ENCODE peak calls at places on chromosomes 6 and 20, in seven cellular contexts. One of them, this sample, is unnamed.

GRCh38 chr6:84860954-84861353 is 96.6 kb upstream of the TBX18 start:
- DNase-seq in upper lobe of left lung: no peak
- DNase-seq in prostate gland: no peak
- DNase-seq in GM20000: no peak
- DNase-seq in neural crest cell: no peak
- DNase-seq in uterus: no peak
- DNase-seq in AG10803: no peak
- DNase-seq in this sample: no peak

GRCh38 chr6:19860235-19860877 is 23.2 kb downstream of the ID4 start:
- DNase-seq in upper lobe of left lung: peak
- DNase-seq in prostate gland: peak
- DNase-seq in GM20000: no peak
- DNase-seq in neural crest cell: no peak
- DNase-seq in uterus: no peak
- DNase-seq in AG10803: no peak
- DNase-seq in this sample: no peak

GRCh38 chr6:4459032-4459431 is 317.2 kb upstream of the CDYL start:
- DNase-seq in upper lobe of left lung: no peak
- DNase-seq in prostate gland: no peak
- DNase-seq in GM20000: no peak
- DNase-seq in neural crest cell: no peak
- DNase-seq in uterus: no peak
- DNase-seq in AG10803: peak
- DNase-seq in this sample: no peak

GRCh38 chr6:84979541-84979940 is 215.1 kb upstream of the TBX18 start:
- DNase-seq in upper lobe of left lung: no peak
- DNase-seq in prostate gland: no peak
- DNase-seq in GM20000: no peak
- DNase-seq in neural crest cell: no peak
- DNase-seq in uterus: no peak
- DNase-seq in AG10803: peak
- DNase-seq in this sample: no peak

GRCh38 chr6:72940265-72940664 is 285.0 kb downstream of the KHDC1L start:
- DNase-seq in upper lobe of left lung: no peak
- DNase-seq in prostate gland: no peak
- DNase-seq in GM20000: no peak
- DNase-seq in neural crest cell: no peak
- DNase-seq in uterus: no peak
- DNase-seq in AG10803: no peak
- DNase-seq in this sample: no peak

GRCh38 chr6:158290659-158291058 is 21.6 kb upstream of the TULP4 start:
- DNase-seq in upper lobe of left lung: no peak
- DNase-seq in prostate gland: no peak
- DNase-seq in GM20000: peak
- DNase-seq in neural crest cell: no peak
- DNase-seq in uterus: no peak
- DNase-seq in AG10803: no peak
- DNase-seq in this sample: no peak

GRCh38 chr6:37048851-37049734 is 43.6 kb downstream of the FGD2 start:
- DNase-seq in upper lobe of left lung: peak
- DNase-seq in prostate gland: peak
- DNase-seq in GM20000: peak
- DNase-seq in neural crest cell: no peak
- DNase-seq in uterus: peak
- DNase-seq in AG10803: peak
- DNase-seq in this sample: no peak

GRCh38 chr6:25369450-25370086 is 90.4 kb downstream of the CARMIL1 start:
- DNase-seq in upper lobe of left lung: peak
- DNase-seq in prostate gland: peak
- DNase-seq in GM20000: peak
- DNase-seq in neural crest cell: no peak
- DNase-seq in uterus: no peak
- DNase-seq in AG10803: peak
- DNase-seq in this sample: no peak

GRCh38 chr20:22824077-22824476 is 211.0 kb upstream of the SSTR4 start:
- DNase-seq in upper lobe of left lung: no peak
- DNase-seq in prostate gland: no peak
- DNase-seq in GM20000: no peak
- DNase-seq in neural crest cell: no peak
- DNase-seq in uterus: no peak
- DNase-seq in AG10803: no peak
- DNase-seq in this sample: no peak

GRCh38 chr20:3080939-3081388 is 3.6 kb downstream of the AVP start:
- DNase-seq in upper lobe of left lung: peak
- DNase-seq in prostate gland: no peak
- DNase-seq in GM20000: no peak
- DNase-seq in neural crest cell: no peak
- DNase-seq in uterus: no peak
- DNase-seq in AG10803: peak
- DNase-seq in this sample: no peak

GRCh38 chr6:155265843-155266535 is 2.2 kb downstream of the CLDN20 start:
- DNase-seq in upper lobe of left lung: no peak
- DNase-seq in prostate gland: no peak
- DNase-seq in GM20000: no peak
- DNase-seq in neural crest cell: no peak
- DNase-seq in uterus: no peak
- DNase-seq in AG10803: no peak
- DNase-seq in this sample: no peak
- TF ChIP-seq CTCF in upper lobe of left lung: no peak
- TF ChIP-seq CTCF in prostate gland: no peak
- TF ChIP-seq CTCF in GM20000: no peak
- TF ChIP-seq CTCF in neural crest cell: no peak
- TF ChIP-seq CTCF in uterus: no peak
- TF ChIP-seq CTCF in AG10803: peak
- TF ChIP-seq CTCF in this sample: no peak

DNA sequence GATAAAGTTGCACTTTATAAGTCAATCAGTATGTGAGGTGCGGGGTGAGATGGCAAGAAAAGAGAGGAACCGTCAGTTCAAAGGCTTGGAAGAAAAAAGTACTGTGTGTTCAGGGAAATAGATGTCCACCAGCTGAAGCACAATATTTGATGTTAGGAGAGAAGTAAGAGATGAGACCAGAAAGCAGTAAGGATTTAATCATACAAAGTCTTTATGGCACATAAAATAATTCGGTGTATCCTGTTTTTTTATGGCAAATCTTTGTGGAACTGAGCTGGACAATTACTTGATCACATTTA is 197.2 kb downstream of the FAXC start:
- DNase-seq in upper lobe of left lung: no peak
- DNase-seq in prostate gland: no peak
- DNase-seq in GM20000: no peak
- DNase-seq in neural crest cell: no peak
- DNase-seq in uterus: no peak
- DNase-seq in AG10803: no peak
- DNase-seq in this sample: no peak
- TF ChIP-seq CTCF in upper lobe of left lung: no peak
- TF ChIP-seq CTCF in prostate gland: no peak
- TF ChIP-seq CTCF in GM20000: no peak
- TF ChIP-seq CTCF in neural crest cell: no peak
- TF ChIP-seq CTCF in uterus: no peak
- TF ChIP-seq CTCF in AG10803: no peak
- TF ChIP-seq CTCF in this sample: no peak

DNA sequence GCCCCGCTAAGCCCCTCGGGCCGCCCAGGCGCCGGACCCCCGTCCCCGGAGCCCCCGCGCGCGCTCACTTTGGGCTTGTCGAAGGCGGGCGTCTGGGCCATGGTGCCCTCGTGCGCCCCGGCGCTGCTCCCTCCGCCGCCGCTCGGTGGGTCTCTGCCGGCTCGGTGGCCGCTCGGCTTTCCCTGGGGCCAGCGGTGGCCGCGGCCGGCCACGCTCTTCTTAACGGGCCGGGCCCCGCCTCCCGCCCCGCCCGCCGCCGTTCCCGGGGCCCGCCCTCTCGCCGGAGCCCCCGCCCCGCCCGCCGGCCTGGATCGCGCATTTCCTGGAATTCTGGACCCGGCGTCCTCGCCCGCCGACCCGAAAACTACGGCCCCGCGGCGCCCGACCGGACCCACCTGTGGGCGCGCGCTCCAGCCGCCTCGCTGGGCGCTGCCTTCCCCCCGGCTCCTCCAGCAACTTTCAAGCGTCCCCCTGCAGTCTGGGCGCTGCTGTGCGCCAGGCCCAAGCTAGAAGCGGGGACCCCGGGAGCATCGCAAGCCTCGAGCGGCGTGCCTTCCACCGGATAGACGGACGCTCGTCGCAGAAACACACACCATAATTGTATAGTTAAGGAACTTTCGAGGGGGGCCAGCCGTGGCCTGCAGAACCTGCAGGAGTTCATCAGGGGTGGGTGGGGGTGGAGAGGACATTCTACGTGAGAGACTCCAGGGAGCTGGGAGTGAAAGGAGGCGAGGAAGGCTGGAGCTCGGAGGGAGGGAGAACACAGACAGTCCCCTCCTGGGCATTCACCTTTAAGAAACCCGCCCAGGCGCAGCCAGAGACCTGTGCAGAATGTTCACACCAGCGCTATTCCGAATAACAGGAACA is at the start of gene ADA:
- DNase-seq in upper lobe of left lung: peak
- DNase-seq in prostate gland: peak
- DNase-seq in GM20000: peak
- DNase-seq in neural crest cell: peak
- DNase-seq in uterus: peak
- DNase-seq in AG10803: peak
- DNase-seq in this sample: peak
- TF ChIP-seq CTCF in upper lobe of left lung: peak
- TF ChIP-seq CTCF in prostate gland: no peak
- TF ChIP-seq CTCF in GM20000: no peak
- TF ChIP-seq CTCF in neural crest cell: peak
- TF ChIP-seq CTCF in uterus: peak
- TF ChIP-seq CTCF in AG10803: no peak
- TF ChIP-seq CTCF in this sample: no peak

GRCh38 chr20:51966296-51966971 is 164.1 kb upstream of the SALL4 start:
- DNase-seq in upper lobe of left lung: peak
- DNase-seq in prostate gland: peak
- DNase-seq in GM20000: peak
- DNase-seq in neural crest cell: peak
- DNase-seq in uterus: no peak
- DNase-seq in AG10803: peak
- DNase-seq in this sample: no peak
- TF ChIP-seq CTCF in upper lobe of left lung: peak
- TF ChIP-seq CTCF in prostate gland: peak
- TF ChIP-seq CTCF in GM20000: peak
- TF ChIP-seq CTCF in neural crest cell: peak
- TF ChIP-seq CTCF in uterus: peak
- TF ChIP-seq CTCF in AG10803: peak
- TF ChIP-seq CTCF in this sample: peak

GRCh38 chr6:131255911-131256310 is 120.6 kb downstream of the AKAP7 start:
- DNase-seq in upper lobe of left lung: no peak
- DNase-seq in prostate gland: no peak
- DNase-seq in GM20000: no peak
- DNase-seq in neural crest cell: no peak
- DNase-seq in uterus: no peak
- DNase-seq in AG10803: no peak
- DNase-seq in this sample: no peak

GRCh38 chr6:131251593-131252204 is 116.4 kb downstream of the AKAP7 start:
- DNase-seq in upper lobe of left lung: no peak
- DNase-seq in prostate gland: no peak
- DNase-seq in GM20000: no peak
- DNase-seq in neural crest cell: no peak
- DNase-seq in uterus: no peak
- DNase-seq in AG10803: peak
- DNase-seq in this sample: no peak

GRCh38 chr6:131255434-131255833 is 120.2 kb downstream of the AKAP7 start:
- DNase-seq in upper lobe of left lung: no peak
- DNase-seq in prostate gland: no peak
- DNase-seq in GM20000: no peak
- DNase-seq in neural crest cell: no peak
- DNase-seq in uterus: no peak
- DNase-seq in AG10803: no peak
- DNase-seq in this sample: no peak

GRCh38 chr6:131244942-131245341 is 109.7 kb downstream of the AKAP7 start:
- DNase-seq in upper lobe of left lung: no peak
- DNase-seq in prostate gland: no peak
- DNase-seq in GM20000: no peak
- DNase-seq in neural crest cell: no peak
- DNase-seq in uterus: no peak
- DNase-seq in AG10803: no peak
- DNase-seq in this sample: no peak

GRCh38 chr6:131250121-131250520 is 114.9 kb downstream of the AKAP7 start:
- DNase-seq in upper lobe of left lung: peak
- DNase-seq in prostate gland: peak
- DNase-seq in GM20000: peak
- DNase-seq in neural crest cell: peak
- DNase-seq in uterus: peak
- DNase-seq in AG10803: peak
- DNase-seq in this sample: no peak
- TF ChIP-seq CTCF in upper lobe of left lung: no peak
- TF ChIP-seq CTCF in prostate gland: no peak
- TF ChIP-seq CTCF in GM20000: no peak
- TF ChIP-seq CTCF in neural crest cell: no peak
- TF ChIP-seq CTCF in uterus: no peak
- TF ChIP-seq CTCF in AG10803: no peak
- TF ChIP-seq CTCF in this sample: no peak

This sample was measured in mesothelial cell of epicardium.